ENCODE peak calls at places on chromosomes 13 and 19, in six cellular contexts. Z, P, J, Q, M and A are unnamed samples.

GRCh38 chr13:44921931-44922758 is 67.1 kb downstream of the NUFIP1 start:
- DNase-seq in Z (peak), P (no peak), J (no peak), Q (peak), M (no peak), A (no peak)

GRCh38 chr19:49422407-49423277 is 599 bp downstream of the PTH2 start:
- DNase-seq in Z (no peak), P (peak), J (no peak), Q (no peak), M (no peak), A (no peak)

GRCh38 chr13:48236528-48237353 is 3.7 kb downstream of the ITM2B start:
- DNase-seq in Z (no peak), P (no peak), J (no peak), Q (no peak), M (no peak), A (no peak)

GRCh38 chr13:91721413-91721812 is 323.0 kb downstream of the GPC5 start:
- DNase-seq in Z (no peak), P (no peak), J (no peak), Q (no peak), M (no peak), A (no peak)

GRCh38 chr13:43785681-43786471 is 896 bp downstream of the ENOX1 start:
- DNase-seq in Z (peak), P (peak), J (peak), Q (peak), M (peak), A (peak)

GRCh38 chr13:38421590-38422560 is 72.2 kb downstream of the UFM1 start:
- DNase-seq in Z (no peak), P (no peak), J (no peak), Q (no peak), M (no peak), A (no peak)

GRCh38 chr13:44573790-44574465 is 2.2 kb downstream of the TSC22D1 start:
- DNase-seq in Z (peak), P (peak), J (no peak), Q (no peak), M (no peak), A (no peak)

GRCh38 chr19:51200071-51200470 is 24.8 kb upstream of the CD33 start:
- DNase-seq in Z (no peak), P (no peak), J (no peak), Q (no peak), M (no peak), A (no peak)

GRCh38 chr13:100361504-100361903 is 227.1 kb downstream of the GGACT start:
- DNase-seq in Z (no peak), P (no peak), J (no peak), Q (no peak), M (no peak), A (no peak)